ENCODE peak calls at places on chromosomes 16 and 17, in four cellular contexts. O is NCI-H460; C is dorsolateral prefrontal cortex; B is stimulated activated CD8-positive, alpha-beta memory T cell treated with anti-CD3 and anti-CD28 coated beads, Interleukin-7, amount 100 ng/mL, for 1 hour. Y is an unnamed sample.

GRCh38 chr17:58755577-58756245 is at the start of gene PPM1E:
- DNase-seq in O (peak), C (peak), B (no peak), Y (no peak)

GRCh38 chr16:83356266-83356665 is 451.5 kb upstream of the HSBP1 start:
- DNase-seq in B (no peak), C (peak), O (peak), Y (no peak)

GRCh38 chr17:1648582-1649115 is 1.0 kb downstream of the RILP start:
- DNase-seq in O (peak), C (peak), B (peak), Y (peak)

GRCh38 chr16:58462997-58463891 is 36.7 kb upstream of the NDRG4 start:
- DNase-seq in O (no peak), B (no peak), C (no peak), Y (no peak)

GRCh38 chr16:14444979-14445810 is 184.9 kb downstream of the PARN start:
- DNase-seq in C (no peak), B (no peak), O (no peak), Y (no peak)

GRCh38 chr17:44212507-44213402 is 6.7 kb downstream of the UBTF start:
- DNase-seq in O (no peak), B (no peak), C (no peak), Y (no peak)

GRCh38 chr16:68908000-68908313 is 64.6 kb downstream of the TANGO6 start:
- DNase-seq in O (no peak), B (no peak), C (no peak), Y (no peak)

GRCh38 chr16:68399456-68399855 is 48.9 kb downstream of the SMPD3 start:
- DNase-seq in B (no peak), O (peak), C (no peak), Y (no peak)

GRCh38 chr16:69848635-69849545 is 86.8 kb downstream of the WWP2 start:
- DNase-seq in O (peak), B (no peak), C (peak), Y (no peak)

GRCh38 chr17:45145035-45145389 is 3.3 kb upstream of the HEXIM1 start:
- DNase-seq in C (no peak), B (no peak), O (no peak), Y (no peak)

GRCh38 chr17:72397687-72398086 is 276.9 kb downstream of the SOX9 start:
- DNase-seq in B (no peak), C (no peak), O (no peak), Y (no peak)

GRCh38 chr16:12690024-12690423 is 113.7 kb downstream of the CPPED1 start:
- DNase-seq in C (no peak), B (no peak), O (no peak), Y (no peak)

GRCh38 chr16:79215289-79215688 is 385.2 kb downstream of the MAF start:
- DNase-seq in O (no peak), C (no peak), B (no peak), Y (no peak)

GRCh38 chr17:8859029-8859803 is 8.3 kb downstream of the PIK3R6 start:
- DNase-seq in B (no peak), C (peak), O (no peak), Y (no peak)

GRCh38 chr16:67733734-67734470 is 14.8 kb upstream of the GFOD2 start:
- DNase-seq in C (no peak), B (no peak), O (no peak), Y (no peak)